ENCODE peak calls at places on chromosomes 7 and 10, in four cellular contexts. One of them, this sample, is unnamed.

GRCh38 chr7:19772858-19773337 is 519 bp downstream of the TMEM196 start:
- DNase-seq in LNCaP clone FGC: no peak
- DNase-seq in transverse colon: no peak
- DNase-seq in GM20000: peak; percentile 3
- DNase-seq in this sample: peak; percentile 42

GRCh38 chr7:142787034-142787768 is 16.4 kb downstream of the PRSS2 start:
- DNase-seq in transverse colon: no peak
- DNase-seq in LNCaP clone FGC: no peak
- DNase-seq in GM20000: no peak
- DNase-seq in this sample: no peak

GRCh38 chr10:78738861-78739260 is 329.9 kb upstream of the ZMIZ1 start:
- DNase-seq in GM20000: no peak
- DNase-seq in LNCaP clone FGC: no peak
- DNase-seq in transverse colon: no peak
- DNase-seq in this sample: no peak

GRCh38 chr7:118005021-118005420 is 131.8 kb upstream of the CTTNBP2 start:
- DNase-seq in LNCaP clone FGC: no peak
- DNase-seq in transverse colon: no peak
- DNase-seq in GM20000: no peak
- DNase-seq in this sample: no peak

GRCh38 chr7:122673951-122674350 is 25.0 kb downstream of the RNF133 start:
- DNase-seq in LNCaP clone FGC: no peak
- DNase-seq in transverse colon: no peak
- DNase-seq in GM20000: no peak
- DNase-seq in this sample: no peak

GRCh38 chr7:57385668-57386067 is 64.3 kb upstream of the ZNF716 start:
- DNase-seq in LNCaP clone FGC: no peak
- DNase-seq in GM20000: no peak
- DNase-seq in transverse colon: no peak
- DNase-seq in this sample: no peak

GRCh38 chr10:130885021-130885655 is 426.4 kb downstream of the TCERG1L start:
- DNase-seq in LNCaP clone FGC: no peak
- DNase-seq in transverse colon: no peak
- DNase-seq in GM20000: no peak
- DNase-seq in this sample: no peak

GRCh38 chr7:100087055-100087750 is 1.6 kb upstream of the COPS6 start:
- DNase-seq in GM20000: no peak
- DNase-seq in LNCaP clone FGC: no peak
- DNase-seq in transverse colon: no peak
- DNase-seq in this sample: peak; percentile 100

GRCh38 chr7:101817031-101817929 is at the start of gene CUX1:
- DNase-seq in GM20000: peak; percentile 73
- DNase-seq in transverse colon: peak; percentile 59
- DNase-seq in LNCaP clone FGC: no peak
- DNase-seq in this sample: no peak

DNA sequence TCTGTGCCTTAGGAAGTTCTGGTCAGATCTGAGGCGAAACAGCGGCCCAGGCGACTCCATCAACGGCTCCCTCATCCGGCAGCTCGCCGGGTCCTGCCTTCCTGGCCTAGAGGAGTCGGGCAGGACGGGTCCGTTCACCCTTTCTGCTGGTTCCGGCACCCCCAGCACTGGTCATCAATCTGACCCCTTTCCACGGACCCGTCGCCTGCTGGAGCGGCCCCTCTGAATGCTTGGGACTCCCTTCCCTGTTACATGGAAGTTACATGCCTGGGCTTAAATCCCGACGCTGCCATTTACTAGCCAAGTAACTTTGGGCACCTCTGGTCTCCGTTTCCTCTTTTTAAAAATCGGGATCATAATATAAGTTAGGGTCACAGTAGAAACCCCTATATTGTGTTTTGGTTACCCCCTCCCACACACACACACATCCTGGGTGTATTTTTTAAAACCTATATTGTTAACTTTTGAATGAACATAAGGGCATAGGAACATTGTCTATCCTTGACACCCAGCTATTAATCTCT is 607 bp upstream of the GGCT start:
- DNase-seq in LNCaP clone FGC: no peak
- DNase-seq in transverse colon: no peak
- DNase-seq in GM20000: no peak
- DNase-seq in this sample: no peak
- TF ChIP-seq CTCF in LNCaP clone FGC: no peak
- TF ChIP-seq CTCF in transverse colon: no peak
- TF ChIP-seq CTCF in GM20000: no peak
- TF ChIP-seq CTCF in this sample: peak; percentile 21

DNA sequence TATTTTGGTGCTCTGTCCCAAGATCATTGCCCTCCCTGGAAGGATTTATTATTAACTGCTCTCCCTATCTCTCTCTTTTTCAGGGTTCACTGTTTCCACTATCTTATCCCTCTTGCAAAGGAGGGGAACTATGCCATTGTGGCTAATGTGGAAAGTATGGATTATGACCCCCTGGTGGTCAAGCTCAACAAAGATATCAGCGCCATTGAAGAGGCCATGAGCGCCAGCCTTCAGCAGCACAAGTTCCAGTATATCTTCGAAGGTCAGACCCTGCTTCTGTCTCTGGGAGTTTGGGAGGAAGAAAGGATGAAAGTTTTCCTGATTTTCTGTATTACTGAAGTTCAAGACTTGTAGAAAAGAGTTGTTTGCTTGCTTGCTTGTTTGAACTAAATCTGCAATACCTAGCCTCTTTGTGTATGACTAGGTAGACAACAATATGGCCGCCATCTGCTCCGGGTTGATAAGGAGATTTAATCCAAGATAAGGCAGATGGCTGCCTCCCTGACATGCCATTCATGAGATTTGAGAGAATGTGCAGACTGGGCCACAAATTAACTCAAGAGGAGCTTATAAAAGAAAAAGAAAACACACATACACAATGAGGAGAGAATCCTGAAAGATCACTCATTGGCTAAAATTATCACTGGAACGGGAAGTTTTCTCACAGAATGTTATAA is 122.2 kb upstream of the LRGUK start:
- DNase-seq in GM20000: no peak
- DNase-seq in transverse colon: no peak
- DNase-seq in LNCaP clone FGC: no peak
- DNase-seq in this sample: no peak
- TF ChIP-seq CTCF in GM20000: no peak
- TF ChIP-seq CTCF in transverse colon: no peak
- TF ChIP-seq CTCF in LNCaP clone FGC: no peak
- TF ChIP-seq CTCF in this sample: no peak

DNA sequence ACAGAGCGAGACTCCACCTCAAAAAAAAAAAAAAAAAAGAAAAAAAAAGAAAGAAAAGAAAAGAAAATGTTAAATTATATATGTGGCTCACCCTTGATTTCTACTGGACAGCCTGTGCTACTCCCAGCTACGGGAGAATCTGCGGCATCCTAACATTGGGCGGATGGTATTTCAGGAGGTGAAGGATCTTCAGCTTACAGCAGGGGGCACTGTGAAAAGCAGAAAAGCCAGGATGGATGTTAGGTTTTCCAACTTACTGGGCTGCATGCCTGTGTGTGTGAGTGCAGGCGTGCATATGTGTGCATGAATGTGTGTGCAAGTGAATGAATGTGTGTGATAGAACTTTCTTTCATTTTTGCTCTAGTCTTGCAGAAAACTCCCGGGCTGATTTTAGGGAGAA is 1066.5 kb downstream of the TYW1 start:
- DNase-seq in transverse colon: no peak
- DNase-seq in GM20000: no peak
- DNase-seq in LNCaP clone FGC: no peak
- DNase-seq in this sample: no peak
- TF ChIP-seq CTCF in transverse colon: no peak
- TF ChIP-seq CTCF in GM20000: no peak
- TF ChIP-seq CTCF in LNCaP clone FGC: peak; percentile 57
- TF ChIP-seq CTCF in this sample: no peak

GRCh38 chr7:157515342-157516041 is 178.7 kb downstream of the DNAJB6 start:
- DNase-seq in LNCaP clone FGC: no peak
- DNase-seq in transverse colon: no peak
- DNase-seq in GM20000: no peak
- DNase-seq in this sample: no peak
- TF ChIP-seq CTCF in LNCaP clone FGC: no peak
- TF ChIP-seq CTCF in transverse colon: no peak
- TF ChIP-seq CTCF in GM20000: no peak
- TF ChIP-seq CTCF in this sample: no peak

DNA sequence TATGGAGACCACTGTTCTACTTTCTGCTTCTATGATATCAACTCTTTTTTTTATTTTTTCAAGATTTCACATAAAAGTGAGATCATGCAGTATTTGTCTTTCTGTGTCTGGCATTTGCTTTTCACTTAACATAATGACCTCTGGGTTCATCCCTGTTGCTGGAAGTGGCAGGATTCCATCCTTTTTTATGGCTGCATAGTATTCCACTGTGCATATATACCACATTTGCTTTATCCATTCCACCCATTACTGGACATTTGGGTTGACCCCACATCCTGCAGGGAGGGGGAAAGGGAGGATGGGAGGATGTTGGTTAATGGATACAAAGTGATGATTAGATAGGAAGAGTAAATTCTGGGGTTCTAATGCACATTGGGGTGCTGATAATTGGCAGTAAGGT is 80.3 kb upstream of the NPTX2 start:
- DNase-seq in GM20000: no peak
- DNase-seq in transverse colon: no peak
- DNase-seq in LNCaP clone FGC: no peak
- DNase-seq in this sample: no peak
- TF ChIP-seq CTCF in GM20000: no peak
- TF ChIP-seq CTCF in transverse colon: no peak
- TF ChIP-seq CTCF in LNCaP clone FGC: no peak
- TF ChIP-seq CTCF in this sample: no peak

GRCh38 chr10:97127960-97128850 is 57.6 kb downstream of the SLIT1 start:
- DNase-seq in transverse colon: no peak
- DNase-seq in LNCaP clone FGC: no peak
- DNase-seq in GM20000: no peak
- DNase-seq in this sample: no peak
- TF ChIP-seq CTCF in transverse colon: no peak
- TF ChIP-seq CTCF in LNCaP clone FGC: no peak
- TF ChIP-seq CTCF in GM20000: no peak
- TF ChIP-seq CTCF in this sample: no peak

GRCh38 chr10:43640603-43641002 is 8.1 kb downstream of the ZNF32 start:
- DNase-seq in LNCaP clone FGC: no peak
- DNase-seq in transverse colon: no peak
- DNase-seq in GM20000: no peak
- DNase-seq in this sample: no peak
- TF ChIP-seq CTCF in LNCaP clone FGC: no peak
- TF ChIP-seq CTCF in transverse colon: no peak
- TF ChIP-seq CTCF in GM20000: no peak
- TF ChIP-seq CTCF in this sample: no peak

This sample was measured in fibroblast of the aortic adventitia.